ENCODE peak calls at places on chromosomes 12 and 14, in five cellular contexts. I, S, V, P and Z are unnamed samples. For H3K27me3, the result is how much of the 10 kb centered on the place peaks cover.

GRCh38 chr12:106101798-106102197 is 37.0 kb downstream of the NUAK1 start:
- DNase-seq in I (no peak), S (no peak), V (no peak), P (no peak), Z (no peak)

GRCh38 chr12:92170050-92170449 is 24.4 kb upstream of the BTG1 start:
- DNase-seq in I (no peak), S (no peak), V (no peak), P (no peak), Z (no peak)

GRCh38 chr14:45664668-45665356 is 411.8 kb upstream of the MIS18BP1 start:
- DNase-seq in I (no peak), S (no peak), V (no peak), P (no peak), Z (no peak)

GRCh38 chr12:53601296-53601847 is 24.8 kb downstream of the ATF7 start:
- DNase-seq in I (no peak), S (no peak), V (no peak), P (no peak), Z (no peak)

GRCh38 chr12:132211811-132212210 is 67.6 kb downstream of the NOC4L start:
- DNase-seq in I (no peak), S (no peak), V (no peak), P (no peak), Z (no peak)

GRCh38 chr12:45762185-45763110 is 32.9 kb downstream of the ARID2 start:
- DNase-seq in I (no peak), S (no peak), V (no peak), P (peak), Z (peak)

GRCh38 chr12:102874819-102875218 is 42.2 kb downstream of the PAH start:
- DNase-seq in I (no peak), S (no peak), V (no peak), P (no peak), Z (no peak)

GRCh38 chr14:84483072-84483410 is 1046.9 kb upstream of the FLRT2 start:
- DNase-seq in I (no peak), S (no peak), V (no peak), P (no peak), Z (no peak)

GRCh38 chr12:89083491-89083890 is 268.8 kb downstream of the DUSP6 start:
- DNase-seq in I (no peak), S (no peak), V (no peak), P (no peak), Z (no peak)

GRCh38 chr14:39452680-39453079 is 20.4 kb upstream of the FBXO33 start:
- DNase-seq in I (no peak), S (no peak), V (no peak), P (no peak), Z (no peak)

GRCh38 chr12:24496755-24497154 is 452.1 kb downstream of the BCAT1 start:
- DNase-seq in I (no peak), S (no peak), V (no peak), P (no peak), Z (no peak)

GRCh38 chr12:2297658-2298057 is 244.9 kb downstream of the CACNA1C start:
- DNase-seq in I (no peak), S (no peak), V (no peak), P (no peak), Z (no peak)

GRCh38 chr12:18700254-18700653 is 37.6 kb downstream of the PLCZ1 start:
- DNase-seq in I (no peak), S (no peak), V (no peak), P (peak), Z (no peak)

GRCh38 chr14:79809849-79810612 is 401.3 kb downstream of the DIO2 start:
- DNase-seq in I (no peak), S (no peak), V (no peak), P (peak), Z (peak)

GRCh38 chr12:12686472-12686871 is 9.5 kb downstream of the GPR19 start:
- DNase-seq in I (no peak), S (no peak), V (no peak), P (no peak), Z (no peak)

GRCh38 chr12:128365831-128366231 is 98.9 kb downstream of the TMEM132C start:
- DNase-seq in I (no peak), S (no peak), V (no peak), P (peak), Z (peak)

GRCh38 chr14:41950428-41950827 is 343.8 kb downstream of the LRFN5 start:
- DNase-seq in I (no peak), S (no peak), V (no peak), P (no peak), Z (no peak)

GRCh38 chr12:69540606-69541386 is 44.5 kb upstream of the CCT2 start:
- DNase-seq in I (no peak), S (no peak), V (no peak), P (no peak), Z (no peak)

GRCh38 chr14:89232366-89233070 is 184.5 kb downstream of the FOXN3 start:
- DNase-seq in I (no peak), S (no peak), V (no peak), P (no peak), Z (no peak)

GRCh38 chr12:10668526-10668925 is 5.3 kb downstream of the STYK1 start:
- DNase-seq in I (no peak), S (no peak), V (no peak), P (no peak), Z (no peak)

GRCh38 chr12:116766285-116766684 is 28.2 kb downstream of the RNFT2 start:
- DNase-seq in I (no peak), S (no peak), V (no peak), P (no peak), Z (no peak)

GRCh38 chr14:103156733-103157411 is 33.6 kb downstream of the TNFAIP2 start:
- DNase-seq in I (no peak), S (no peak), V (no peak), P (no peak), Z (peak)

GRCh38 chr12:19447386-19447785 is 8.1 kb downstream of the AEBP2 start:
- DNase-seq in I (no peak), S (no peak), V (no peak), P (no peak), Z (no peak)

GRCh38 chr14:70086685-70087379 is 101.9 kb downstream of the SLC8A3 start:
- DNase-seq in I (no peak), S (peak), V (peak), P (peak), Z (no peak)

GRCh38 chr14:61573748-61574513 is 121.4 kb upstream of the HIF1A start:
- DNase-seq in I (no peak), S (no peak), V (no peak), P (no peak), Z (no peak)

GRCh38 chr14:55968741-55969140 is 149.5 kb upstream of the PELI2 start:
- DNase-seq in I (no peak), S (no peak), V (no peak), P (no peak), Z (no peak)

GRCh38 chr14:59085207-59085739 is 103.2 kb upstream of the DAAM1 start:
- DNase-seq in I (no peak), S (no peak), V (no peak), P (no peak), Z (no peak)

GRCh38 chr14:71231521-71232393 is 324.5 kb downstream of the PCNX1 start:
- DNase-seq in I (no peak), S (no peak), V (no peak), P (no peak), Z (peak)

GRCh38 chr14:105860615-105861580 is 334.5 kb downstream of the TMEM121 start:
- DNase-seq in I (no peak), S (peak), V (no peak), P (no peak), Z (no peak)

GRCh38 chr14:49550284-49551184 is 35.6 kb downstream of the RPS29 start:
- DNase-seq in I (no peak), S (no peak), V (no peak), P (no peak), Z (peak)

GRCh38 chr12:55818140-55818728 is 393 bp downstream of the ORMDL2 start:
- DNase-seq in I (no peak), S (no peak), V (no peak), P (no peak), Z (no peak)

GRCh38 chr14:92482621-92483319 is 30.8 kb upstream of the RIN3 start:
- DNase-seq in I (no peak), S (no peak), V (peak), P (no peak), Z (no peak)

GRCh38 chr14:77979666-77980351 is 179.9 kb downstream of the ADCK1 start:
- DNase-seq in I (no peak), S (no peak), V (no peak), P (no peak), Z (peak)

GRCh38 chr12:77163068-77163810 is 97.9 kb upstream of the E2F7 start:
- DNase-seq in I (no peak), S (no peak), V (no peak), P (no peak), Z (no peak)

GRCh38 chr12:85516667-85517325 is 236.8 kb downstream of the ALX1 start:
- DNase-seq in I (no peak), S (no peak), V (no peak), P (no peak), Z (no peak)

GRCh38 chr12:130076752-130077151 is 85.5 kb upstream of the FZD10 start:
- DNase-seq in I (no peak), S (no peak), V (no peak), P (no peak), Z (no peak)

GRCh38 chr12:96652870-96653269 is 163.5 kb downstream of the CFAP54 start:
- DNase-seq in I (no peak), S (no peak), V (no peak), P (no peak), Z (no peak)

GRCh38 chr14:71286126-71286525 is 378.9 kb downstream of the PCNX1 start:
- DNase-seq in I (no peak), S (no peak), V (no peak), P (no peak), Z (no peak)

GRCh38 chr12:93674386-93674785 is 2.8 kb upstream of the CRADD start:
- DNase-seq in I (no peak), S (no peak), V (no peak), P (no peak), Z (no peak)
- H3K4me3 ChIP-seq in I (no peak), S (no peak), V (no peak), P (no peak), Z (no peak)

DNA sequence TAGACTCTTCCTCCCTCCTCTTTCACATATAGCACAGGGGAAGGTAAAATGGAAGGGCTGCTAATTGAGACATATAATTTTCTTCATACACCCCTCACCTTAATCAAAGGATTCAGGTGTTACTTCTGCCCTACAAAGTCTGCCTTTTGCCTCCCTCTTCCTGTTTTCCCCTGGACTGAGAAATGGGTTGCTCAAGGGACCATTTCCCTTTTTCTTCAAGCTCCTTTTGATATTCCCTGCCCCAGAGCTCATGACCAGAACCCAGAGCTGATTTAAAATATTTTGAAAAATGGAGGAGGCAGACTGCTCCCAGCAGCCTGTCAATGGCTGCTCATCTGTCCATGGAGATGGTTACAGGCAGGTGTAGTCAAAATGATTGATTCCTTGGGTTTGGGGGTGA is 6.3 kb upstream of the PIP4K2C start:
- DNase-seq in I (no peak), S (no peak), V (no peak), P (no peak), Z (no peak)
- H3K27me3 ChIP-seq in I (under half), S (under half), V (under half), P (under half), Z (under half)

GRCh38 chr14:37558740-37559139 is 36.3 kb downstream of the FOXA1 start:
- DNase-seq in I (no peak), S (no peak), V (no peak), P (no peak), Z (no peak)

GRCh38 chr14:37553935-37554550 is 41.0 kb downstream of the FOXA1 start:
- DNase-seq in I (no peak), S (no peak), V (no peak), P (no peak), Z (no peak)

GRCh38 chr14:37563189-37563588 is 31.9 kb downstream of the FOXA1 start:
- DNase-seq in I (no peak), S (no peak), V (peak), P (no peak), Z (no peak)

GRCh38 chr14:37559386-37559785 is 35.7 kb downstream of the FOXA1 start:
- DNase-seq in I (no peak), S (no peak), V (no peak), P (no peak), Z (no peak)
- H3K4me3 ChIP-seq in I (no peak), S (no peak), V (no peak), P (no peak), Z (no peak)

GRCh38 chr14:26204362-26204953 is 393.4 kb downstream of the NOVA1 start:
- DNase-seq in I (no peak), S (no peak), V (no peak), P (peak), Z (peak)

GRCh38 chr14:26199599-26200370 is 398.0 kb downstream of the NOVA1 start:
- DNase-seq in I (no peak), S (no peak), V (no peak), P (no peak), Z (no peak)

GRCh38 chr14:26204954-26205479 is 392.8 kb downstream of the NOVA1 start:
- DNase-seq in I (peak), S (peak), V (peak), P (peak), Z (peak)

GRCh38 chr14:26199096-26199495 is 398.7 kb downstream of the NOVA1 start:
- DNase-seq in I (no peak), S (no peak), V (no peak), P (no peak), Z (no peak)

DNA sequence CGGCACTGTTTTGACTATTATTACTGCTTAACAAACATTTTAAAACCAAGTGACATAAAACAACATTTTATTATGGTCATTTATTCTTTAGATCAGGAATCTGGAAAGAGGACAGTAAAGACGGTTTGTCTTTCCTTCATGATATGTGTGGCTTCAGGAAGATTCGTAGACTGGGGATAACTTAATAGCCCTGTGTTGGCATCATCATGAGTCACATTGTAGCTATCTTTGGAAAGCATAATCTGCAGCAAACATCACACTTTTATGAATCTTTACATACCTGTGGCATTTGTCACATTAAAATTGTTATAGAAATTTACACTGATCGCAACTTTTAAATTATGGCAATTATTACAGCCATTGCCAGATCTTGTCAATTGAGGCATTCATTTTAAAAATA is 397.2 kb downstream of the NOVA1 start:
- DNase-seq in I (no peak), S (no peak), V (no peak), P (no peak), Z (no peak)
- H3K27me3 ChIP-seq in I (under half), S (under half), V (under half), P (under half), Z (under half)

GRCh38 chr14:32932302-32932920 is 6.3 kb upstream of the NPAS3 start:
- DNase-seq in I (no peak), S (no peak), V (no peak), P (no peak), Z (peak)

GRCh38 chr14:32933943-32934890 is 4.5 kb upstream of the NPAS3 start:
- DNase-seq in I (no peak), S (peak), V (no peak), P (peak), Z (peak)

GRCh38 chr14:32934891-32935633 is 3.6 kb upstream of the NPAS3 start:
- DNase-seq in I (no peak), S (no peak), V (no peak), P (no peak), Z (peak)

GRCh38 chr14:32932921-32933622 is 5.6 kb upstream of the NPAS3 start:
- DNase-seq in I (peak), S (peak), V (no peak), P (no peak), Z (peak)

DNA sequence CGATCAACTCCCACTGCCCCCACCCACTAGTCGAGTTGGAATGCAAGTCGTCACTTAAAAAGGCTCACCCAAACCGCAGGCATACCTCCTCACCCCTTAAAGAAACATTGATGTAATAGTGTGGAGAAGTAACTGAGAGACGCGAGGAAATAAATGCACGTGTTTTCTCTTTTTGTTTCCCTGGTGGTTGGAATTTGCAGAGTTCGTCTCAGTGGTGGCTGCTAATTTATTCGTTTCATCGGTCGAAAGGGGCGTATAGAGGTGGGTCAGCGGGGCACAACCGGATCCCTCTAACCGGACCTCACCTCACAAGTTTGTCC is 5.1 kb upstream of the NPAS3 start:
- DNase-seq in I (no peak), S (no peak), V (no peak), P (no peak), Z (no peak)
- H3K4me3 ChIP-seq in I (peak), S (no peak), V (peak), P (peak), Z (peak)

GRCh38 chr14:73785336-73785833 is 66.2 kb upstream of the PTGR2 start:
- DNase-seq in I (no peak), S (no peak), V (peak), P (peak), Z (peak)
- H3K27me3 ChIP-seq in I (under half), S (under half), V (under half), P (under half), Z (under half)

GRCh38 chr12:6791931-6792520 is 2.7 kb downstream of the CD4 start:
- DNase-seq in I (no peak), S (no peak), V (no peak), P (no peak), Z (peak)

GRCh38 chr12:6790496-6791150 is 1.3 kb downstream of the CD4 start:
- DNase-seq in I (no peak), S (no peak), V (no peak), P (no peak), Z (no peak)

GRCh38 chr12:6795088-6795487 is 5.8 kb downstream of the CD4 start:
- DNase-seq in I (no peak), S (no peak), V (no peak), P (no peak), Z (no peak)

GRCh38 chr12:6788972-6789905 is at the start of gene CD4:
- DNase-seq in I (peak), S (no peak), V (peak), P (no peak), Z (peak)

GRCh38 chr12:6792522-6793201 is 3.3 kb downstream of the CD4 start:
- DNase-seq in I (peak), S (no peak), V (no peak), P (no peak), Z (peak)
- H3K4me3 ChIP-seq in I (no peak), S (no peak), V (peak), P (no peak), Z (no peak)

DNA sequence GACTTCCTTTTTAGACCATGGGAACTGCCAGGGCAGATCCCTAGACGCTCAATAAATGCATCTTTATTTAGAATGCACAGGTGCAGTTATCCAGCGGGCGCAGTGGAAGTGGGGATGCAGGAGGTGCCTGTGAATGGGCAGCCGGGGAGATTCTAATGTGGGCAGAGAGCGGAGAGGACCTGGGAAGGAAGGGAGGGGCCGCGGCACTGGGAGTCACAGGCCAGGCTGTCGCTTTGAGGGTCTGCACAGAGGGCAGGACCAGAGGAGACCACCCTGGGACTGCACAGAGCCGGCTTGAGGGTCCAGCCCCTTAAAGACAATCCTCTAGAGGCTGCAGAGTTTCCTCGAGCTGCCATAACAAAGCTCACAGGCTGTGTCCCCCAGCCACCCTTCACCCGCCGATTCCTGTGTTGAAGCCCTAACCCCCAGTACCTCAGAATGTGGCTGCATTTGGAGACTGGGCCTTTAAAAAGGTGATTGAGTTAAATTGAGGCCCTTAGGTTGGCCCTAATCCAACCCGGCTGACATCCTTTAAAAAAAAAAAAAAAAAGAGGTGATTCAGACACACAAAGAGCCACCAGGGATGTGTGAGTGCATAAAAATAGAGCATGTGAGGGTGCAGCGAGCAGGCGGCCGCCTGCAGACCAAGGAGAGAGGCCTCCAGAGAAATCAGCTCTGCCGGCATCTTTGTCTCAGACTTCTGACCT is 44.4 kb upstream of the PPP2R5C start:
- DNase-seq in I (no peak), S (peak), V (peak), P (no peak), Z (peak)
- H3K27me3 ChIP-seq in I (under half), S (under half), V (under half), P (under half), Z (under half)

GRCh38 chr14:99249389-99249788 is 22.6 kb downstream of the BCL11B start:
- DNase-seq in I (no peak), S (no peak), V (no peak), P (no peak), Z (no peak)
- H3K4me3 ChIP-seq in I (no peak), S (no peak), V (no peak), P (no peak), Z (no peak)